ENCODE peak calls at places on chromosome 6, in seven cellular contexts. Y is adrenal gland; H is AG04450; A is B cell; F is OCI-LY7; Q is GM12865; R is stimulated activated CD4-positive, alpha-beta T cell treated with anti-CD3 and anti-CD28 coated beads, Interleukin-4, amount 100 ng/mL, for 1 hour. B is an unnamed sample.

GRCh38 chr6:129744201-129744879 is 34.4 kb upstream of the ARHGAP18 start:
- DNase-seq in A (no peak), R (no peak), H (peak), Q (peak), F (peak), Y (peak), B (no peak)

GRCh38 chr6:113971786-113972185 is 838 bp upstream of the HDAC2 start:
- DNase-seq in H (no peak), F (peak), A (peak), Q (peak), Y (no peak), R (no peak), B (no peak)

GRCh38 chr6:151285121-151285520 is 45.4 kb downstream of the AKAP12 start:
- DNase-seq in H (no peak), Y (no peak), F (no peak), R (no peak), A (no peak), Q (no peak), B (no peak)

GRCh38 chr6:72621243-72622093 is at the start of gene KCNQ5:
- DNase-seq in Q (peak), F (peak), H (no peak), R (peak), A (peak), Y (no peak), B (peak)

GRCh38 chr6:10587694-10588392 is 66.7 kb downstream of the GCNT2 start:
- DNase-seq in Y (no peak), R (no peak), Q (peak), A (no peak), F (no peak), H (no peak), B (no peak)

GRCh38 chr6:108959972-108960582 is 111.9 kb downstream of the ARMC2 start:
- DNase-seq in Y (no peak), A (no peak), Q (no peak), H (no peak), F (no peak), R (no peak), B (no peak)

GRCh38 chr6:1280666-1281300 is 31.1 kb upstream of the FOXQ1 start:
- DNase-seq in H (no peak), A (no peak), Q (no peak), F (no peak), R (no peak), Y (no peak), B (no peak)

GRCh38 chr6:30101423-30101938 is 11.4 kb downstream of the TRIM31 start:
- DNase-seq in R (no peak), Q (no peak), F (no peak), H (no peak), Y (no peak), A (no peak), B (no peak)

GRCh38 chr6:99092009-99092408 is 144.3 kb upstream of the FBXL4 start:
- DNase-seq in H (no peak), Y (no peak), F (peak), A (no peak), Q (peak), R (no peak), B (no peak)

GRCh38 chr6:14382381-14383236 is 265.0 kb downstream of the CD83 start:
- DNase-seq in Y (no peak), F (peak), A (no peak), Q (peak), H (no peak), R (no peak), B (no peak)

GRCh38 chr6:116190550-116190949 is 63.3 kb downstream of the TSPYL4 start:
- DNase-seq in F (no peak), A (no peak), Q (no peak), H (peak), Y (no peak), R (no peak), B (no peak)

GRCh38 chr6:41449399-41450245 is 96.6 kb upstream of the FOXP4 start:
- DNase-seq in A (no peak), Q (no peak), Y (peak), F (no peak), H (no peak), R (no peak), B (no peak)

GRCh38 chr6:26388014-26388413 is 5.1 kb downstream of the BTN2A2 start:
- DNase-seq in A (no peak), H (no peak), R (no peak), Y (no peak), Q (no peak), F (no peak), B (no peak)

GRCh38 chr6:15107644-15108382 is 138.1 kb upstream of the JARID2 start:
- DNase-seq in F (no peak), Y (no peak), H (no peak), R (no peak), Q (no peak), A (no peak), B (no peak)

GRCh38 chr6:52187098-52187497 is 923 bp downstream of the IL17A start:
- DNase-seq in F (no peak), Y (no peak), Q (no peak), H (no peak), R (no peak), A (no peak), B (no peak)

GRCh38 chr6:73823046-73823735 is 127.2 kb downstream of the CD109 start:
- DNase-seq in A (no peak), Y (no peak), Q (no peak), F (no peak), H (no peak), R (no peak), B (no peak)

GRCh38 chr6:27290065-27290849 is 21.8 kb downstream of the POM121L2 start:
- DNase-seq in Y (no peak), R (no peak), A (no peak), H (no peak), F (no peak), Q (no peak), B (no peak)

GRCh38 chr6:150998992-150999975 is 133.8 kb downstream of the MTHFD1L start:
- DNase-seq in Y (no peak), F (no peak), Q (no peak), A (no peak), H (no peak), R (no peak), B (no peak)

GRCh38 chr6:119467478-119468081 is 118.0 kb upstream of the MAN1A1 start:
- DNase-seq in Q (no peak), Y (no peak), A (no peak), F (no peak), R (no peak), H (peak), B (no peak)

GRCh38 chr6:32692019-32692418 is 25.6 kb upstream of the HLA-DQB1 start:
- DNase-seq in Y (no peak), F (peak), Q (peak), H (no peak), A (peak), R (peak), B (no peak)